ENCODE peak calls at places on chromosomes 5 and 9, in six cellular contexts. X, U, Y, D, W and B are unnamed samples.

GRCh38 chr5:125717209-125717608 is 706.0 kb upstream of the GRAMD2B start:
- DNase-seq in X (no peak), U (peak; percentile 10), Y (no peak), W (no peak), D (peak; percentile 4), B (peak; percentile 86)

GRCh38 chr5:77632526-77633268 is 5.8 kb downstream of the OTP start:
- DNase-seq in D (no peak), Y (no peak), W (no peak), U (no peak), X (no peak), B (no peak)

GRCh38 chr5:180790020-180790419 is 12.6 kb downstream of the MGAT1 start:
- DNase-seq in Y (no peak), X (peak; percentile 20), D (no peak), W (no peak), U (no peak), B (no peak)

GRCh38 chr9:12698986-12699385 is 5.8 kb downstream of the TYRP1 start:
- DNase-seq in D (no peak), U (peak; percentile 11), X (no peak), Y (no peak), W (no peak), B (no peak)

GRCh38 chr9:125609744-125610143 is 97.3 kb downstream of the MAPKAP1 start:
- DNase-seq in Y (no peak), X (no peak), W (no peak), U (no peak), D (no peak), B (no peak)

GRCh38 chr5:125484272-125485002 is 738.0 kb upstream of the ZNF608 start:
- DNase-seq in U (peak; percentile 67), D (peak; percentile 77), Y (peak; percentile 53), X (no peak), W (peak; percentile 51), B (peak; percentile 99)

GRCh38 chr5:27830551-27830950 is 792.2 kb upstream of the CDH9 start:
- DNase-seq in Y (no peak), W (no peak), D (no peak), U (no peak), X (no peak), B (peak; percentile 47)

GRCh38 chr5:81626524-81626923 is 124.4 kb downstream of the SSBP2 start:
- DNase-seq in X (no peak), D (no peak), Y (no peak), W (no peak), U (peak; percentile 62), B (peak; percentile 75)

GRCh38 chr5:60943624-60944023 is 1.2 kb downstream of the ERCC8 start:
- DNase-seq in D (no peak), W (no peak), Y (no peak), U (no peak), X (no peak), B (no peak)

GRCh38 chr9:69027355-69028097 is 8.0 kb upstream of the FXN start:
- DNase-seq in X (peak; percentile 68), W (no peak), D (no peak), Y (no peak), U (peak; percentile 76), B (peak; percentile 43)

GRCh38 chr5:4230905-4231561 is 635.4 kb downstream of the IRX1 start:
- DNase-seq in Y (no peak), W (no peak), X (no peak), D (no peak), U (no peak), B (no peak)

GRCh38 chr9:36187414-36187813 is 3.3 kb upstream of the CLTA start:
- DNase-seq in X (no peak), U (no peak), D (peak; percentile 65), W (no peak), Y (no peak), B (peak; percentile 53)

GRCh38 chr9:79362100-79363081 is 209.4 kb upstream of the TLE4 start:
- DNase-seq in D (no peak), U (peak; percentile 15), W (no peak), Y (no peak), X (no peak), B (peak; percentile 34)

GRCh38 chr5:169296456-169297220 is 4.3 kb downstream of the SLIT3 start:
- DNase-seq in Y (no peak), W (no peak), X (no peak), D (peak; percentile 75), U (no peak), B (peak; percentile 37)

GRCh38 chr5:115795700-115796099 is 20.8 kb downstream of the CDO1 start:
- DNase-seq in Y (no peak), X (no peak), D (no peak), U (no peak), W (no peak), B (no peak)

GRCh38 chr5:88787856-88788255 is 95.1 kb downstream of the MEF2C start:
- DNase-seq in U (no peak), W (no peak), D (no peak), X (no peak), Y (no peak), B (peak; percentile 45)

GRCh38 chr5:93385665-93386064 is 195.4 kb downstream of the NR2F1-AS1 start:
- DNase-seq in W (no peak), X (no peak), Y (no peak), U (no peak), D (peak; percentile 42), B (peak; percentile 62)

DNA sequence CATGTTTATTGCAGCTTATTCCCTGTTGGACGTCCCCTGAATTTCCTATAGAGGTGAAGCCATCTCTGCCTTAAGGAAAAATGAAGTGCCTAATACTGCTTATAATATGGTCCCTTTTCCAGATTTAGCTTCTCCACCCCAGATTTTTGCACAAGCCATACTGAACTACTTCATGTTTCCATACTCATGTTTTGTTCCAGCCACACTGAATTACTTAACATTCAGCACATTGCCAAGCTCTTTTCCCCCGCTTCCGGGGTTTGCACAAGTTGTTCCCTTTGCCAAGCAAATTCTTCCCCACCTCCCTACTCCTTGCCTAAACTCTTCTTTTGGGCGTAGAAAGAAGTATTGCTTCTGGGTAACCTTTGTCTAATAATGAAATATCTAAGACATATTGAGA is 1.7 kb upstream of the CNTRL start:
- DNase-seq in X (no peak), W (no peak), U (peak; percentile 16), D (peak; percentile 52), Y (no peak), B (peak; percentile 38)
- H3K4me3 ChIP-seq in X (no peak overlapping the region), W (peak overlapping the region; percentile 80), U (no peak overlapping the region), D (no peak overlapping the region), Y (no peak overlapping the region), B (no peak overlapping the region)

DNA sequence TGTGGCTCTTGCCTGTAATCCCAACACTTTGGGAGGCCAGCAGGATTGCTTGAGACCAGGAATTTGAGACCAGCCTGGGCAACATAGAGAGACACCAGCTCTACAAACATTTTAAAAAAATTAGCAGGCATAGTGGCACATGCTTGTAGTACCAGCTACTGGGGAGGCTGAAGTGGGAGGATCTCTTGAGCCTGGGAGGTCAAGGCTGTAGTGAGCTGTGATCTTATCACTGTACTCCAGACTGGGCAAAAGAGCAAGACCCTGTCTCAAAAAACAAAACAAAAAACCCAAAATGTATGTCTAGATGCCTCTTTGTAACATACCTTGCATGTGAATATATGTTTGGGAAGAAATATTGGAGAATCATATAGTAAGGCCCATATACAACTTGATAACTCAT is 15.7 kb downstream of the ARRDC3 start:
- DNase-seq in X (no peak), Y (no peak), D (no peak), U (no peak), W (no peak), B (no peak)
- H3K4me3 ChIP-seq in X (no peak overlapping the region), Y (no peak overlapping the region), D (no peak overlapping the region), U (no peak overlapping the region), W (no peak overlapping the region), B (no peak overlapping the region)

DNA sequence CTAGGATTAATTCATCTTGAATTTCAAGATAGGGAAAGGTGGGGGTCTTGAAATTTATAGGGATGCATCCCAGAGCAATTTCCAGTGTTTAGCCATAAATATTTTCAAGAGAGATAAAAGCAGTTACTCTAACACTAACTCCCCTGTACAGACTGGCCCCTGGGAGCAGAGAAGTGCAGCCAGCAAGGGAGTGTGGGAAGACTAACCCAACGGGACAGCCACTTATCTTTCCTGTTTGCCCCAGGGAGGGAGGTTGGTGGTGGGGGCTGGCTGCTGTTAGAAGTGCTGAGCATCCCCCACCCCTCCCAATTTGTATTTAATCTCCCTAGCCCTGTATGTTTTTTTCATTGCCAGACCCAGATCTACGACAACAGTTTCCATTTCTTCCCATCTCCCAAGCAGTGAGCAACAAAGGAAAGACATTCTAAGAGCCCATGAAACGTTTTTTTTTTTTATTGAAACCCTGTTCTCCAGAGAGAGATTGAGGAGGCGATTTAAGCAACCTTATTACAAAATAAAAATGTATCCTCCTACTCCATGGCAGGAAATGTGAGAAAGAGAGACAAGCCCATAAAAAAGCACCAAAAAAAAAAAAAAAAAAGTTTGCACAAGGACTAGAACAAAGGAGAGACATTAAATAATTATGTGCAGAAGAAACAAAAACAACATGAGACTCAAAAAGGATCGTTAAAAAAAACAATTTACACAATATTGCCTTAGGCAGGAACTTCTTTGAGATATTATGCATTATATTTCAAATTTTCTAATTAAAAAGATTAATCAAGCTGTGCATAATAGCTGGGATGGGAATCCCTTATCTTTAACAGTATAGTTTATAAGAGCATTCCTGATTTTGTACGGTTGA is 343.4 kb downstream of the ARHGEF28 start:
- DNase-seq in D (no peak), X (no peak), W (no peak), Y (no peak), U (no peak), B (no peak)
- H3K4me3 ChIP-seq in D (no peak overlapping the region), X (no peak overlapping the region), W (no peak overlapping the region), Y (no peak overlapping the region), U (no peak overlapping the region), B (no peak overlapping the region)

GRCh38 chr5:164680812-164681211 is 1175.4 kb downstream of the MAT2B start:
- DNase-seq in U (no peak), Y (no peak), D (no peak), X (no peak), W (no peak), B (no peak)

GRCh38 chr5:164679461-164679860 is 1174.0 kb downstream of the MAT2B start:
- DNase-seq in X (no peak), D (no peak), Y (no peak), U (no peak), W (no peak), B (no peak)

DNA sequence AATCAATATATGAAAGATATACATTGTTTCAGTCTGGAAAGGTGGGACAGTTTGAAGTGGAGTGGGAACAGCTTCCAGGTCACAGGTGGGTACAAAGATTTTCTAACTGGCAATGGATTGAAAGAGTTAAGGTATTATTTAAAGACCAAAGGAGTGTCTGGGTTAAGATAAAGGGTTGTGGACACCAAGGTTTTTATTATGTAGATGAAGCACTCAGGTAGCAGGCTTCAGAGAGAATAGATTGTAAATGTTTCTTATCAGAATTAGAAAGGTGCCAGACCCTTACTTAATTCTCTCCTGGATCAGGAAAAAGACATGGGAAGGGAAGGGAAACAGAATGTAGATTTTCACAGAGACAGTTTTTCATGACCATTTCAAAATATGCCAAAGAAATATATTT is 1174.8 kb downstream of the MAT2B start:
- DNase-seq in D (no peak), X (no peak), U (no peak), W (no peak), Y (no peak), B (no peak)
- H3K4me3 ChIP-seq in D (no peak overlapping the region), X (no peak overlapping the region), U (no peak overlapping the region), W (no peak overlapping the region), Y (no peak overlapping the region), B (no peak overlapping the region)